ENCODE peak calls at places on chromosomes 12 and 14, in seven cellular contexts. One of them, this sample, is unnamed.

GRCh38 chr12:52566847-52567291 is 6.8 kb downstream of the KRT74 start:
- DNase-seq in hippocampal formation: no peak
- DNase-seq in fibroblast of the conjunctiva: no peak
- DNase-seq in transverse colon: no peak
- DNase-seq in NT2/D1: no peak
- DNase-seq in ACHN: no peak
- DNase-seq in kidney tubule cell: no peak
- DNase-seq in this sample: no peak

GRCh38 chr12:33439587-33440011 is at the start of gene SYT10:
- DNase-seq in hippocampal formation: no peak
- DNase-seq in fibroblast of the conjunctiva: no peak
- DNase-seq in transverse colon: no peak
- DNase-seq in NT2/D1: peak
- DNase-seq in ACHN: no peak
- DNase-seq in kidney tubule cell: peak
- DNase-seq in this sample: no peak

GRCh38 chr12:64178122-64178521 is 44.0 kb downstream of the KICS2 start:
- DNase-seq in hippocampal formation: no peak
- DNase-seq in fibroblast of the conjunctiva: no peak
- DNase-seq in transverse colon: no peak
- DNase-seq in NT2/D1: no peak
- DNase-seq in ACHN: peak
- DNase-seq in kidney tubule cell: peak
- DNase-seq in this sample: no peak

GRCh38 chr14:78164226-78164853 is 5.8 kb upstream of the NRXN3 start:
- DNase-seq in hippocampal formation: no peak
- DNase-seq in fibroblast of the conjunctiva: no peak
- DNase-seq in transverse colon: peak
- DNase-seq in NT2/D1: peak
- DNase-seq in ACHN: peak
- DNase-seq in kidney tubule cell: peak
- DNase-seq in this sample: no peak

GRCh38 chr12:92412931-92413685 is 267.5 kb upstream of the BTG1 start:
- DNase-seq in hippocampal formation: no peak
- DNase-seq in fibroblast of the conjunctiva: no peak
- DNase-seq in transverse colon: no peak
- DNase-seq in NT2/D1: no peak
- DNase-seq in ACHN: no peak
- DNase-seq in kidney tubule cell: peak
- DNase-seq in this sample: no peak

GRCh38 chr12:126537961-126538530 is 1472.8 kb downstream of the AACS start:
- DNase-seq in hippocampal formation: no peak
- DNase-seq in fibroblast of the conjunctiva: peak
- DNase-seq in transverse colon: no peak
- DNase-seq in NT2/D1: no peak
- DNase-seq in ACHN: no peak
- DNase-seq in kidney tubule cell: no peak
- DNase-seq in this sample: no peak

GRCh38 chr14:96683575-96684289 is 113.5 kb upstream of the VRK1 start:
- DNase-seq in hippocampal formation: no peak
- DNase-seq in fibroblast of the conjunctiva: no peak
- DNase-seq in transverse colon: no peak
- DNase-seq in NT2/D1: no peak
- DNase-seq in ACHN: no peak
- DNase-seq in kidney tubule cell: peak
- DNase-seq in this sample: no peak

GRCh38 chr14:55772521-55772920 is 192.5 kb downstream of the KTN1 start:
- DNase-seq in hippocampal formation: no peak
- DNase-seq in fibroblast of the conjunctiva: no peak
- DNase-seq in transverse colon: no peak
- DNase-seq in NT2/D1: no peak
- DNase-seq in ACHN: no peak
- DNase-seq in kidney tubule cell: peak
- DNase-seq in this sample: no peak

GRCh38 chr14:53384073-53384472 is 230.9 kb upstream of the DDHD1 start:
- DNase-seq in hippocampal formation: no peak
- DNase-seq in fibroblast of the conjunctiva: no peak
- DNase-seq in transverse colon: no peak
- DNase-seq in NT2/D1: no peak
- DNase-seq in ACHN: no peak
- DNase-seq in kidney tubule cell: peak
- DNase-seq in this sample: no peak

GRCh38 chr12:87369161-87369560 is 660.0 kb downstream of the C12orf50 start:
- DNase-seq in hippocampal formation: no peak
- DNase-seq in fibroblast of the conjunctiva: no peak
- DNase-seq in transverse colon: no peak
- DNase-seq in NT2/D1: no peak
- DNase-seq in ACHN: no peak
- DNase-seq in kidney tubule cell: no peak
- DNase-seq in this sample: no peak

GRCh38 chr12:52197371-52198231 is 5.8 kb upstream of the KRT80 start:
- DNase-seq in hippocampal formation: no peak
- DNase-seq in fibroblast of the conjunctiva: no peak
- DNase-seq in transverse colon: no peak
- DNase-seq in NT2/D1: no peak
- DNase-seq in ACHN: no peak
- DNase-seq in kidney tubule cell: no peak
- DNase-seq in this sample: peak

GRCh38 chr14:56046999-56047398 is 71.2 kb upstream of the PELI2 start:
- DNase-seq in hippocampal formation: no peak
- DNase-seq in fibroblast of the conjunctiva: no peak
- DNase-seq in transverse colon: no peak
- DNase-seq in NT2/D1: no peak
- DNase-seq in ACHN: no peak
- DNase-seq in kidney tubule cell: no peak
- DNase-seq in this sample: no peak

GRCh38 chr14:76109087-76109880 is 42.4 kb upstream of the GPATCH2L start:
- DNase-seq in hippocampal formation: no peak
- DNase-seq in fibroblast of the conjunctiva: peak
- DNase-seq in transverse colon: no peak
- DNase-seq in NT2/D1: no peak
- DNase-seq in ACHN: no peak
- DNase-seq in kidney tubule cell: no peak
- DNase-seq in this sample: peak

GRCh38 chr12:6533653-6534157 is 612 bp upstream of the GAPDH start:
- DNase-seq in hippocampal formation: peak
- DNase-seq in fibroblast of the conjunctiva: peak
- DNase-seq in transverse colon: peak
- DNase-seq in NT2/D1: peak
- DNase-seq in ACHN: peak
- DNase-seq in kidney tubule cell: peak
- DNase-seq in this sample: peak

GRCh38 chr12:99154264-99154982 is 493.1 kb upstream of the GARIN6 start:
- DNase-seq in hippocampal formation: peak
- DNase-seq in fibroblast of the conjunctiva: no peak
- DNase-seq in transverse colon: no peak
- DNase-seq in NT2/D1: no peak
- DNase-seq in ACHN: peak
- DNase-seq in kidney tubule cell: peak
- DNase-seq in this sample: no peak

GRCh38 chr14:94036328-94037167 is 10.4 kb downstream of the OTUB2 start:
- DNase-seq in hippocampal formation: peak
- DNase-seq in fibroblast of the conjunctiva: peak
- DNase-seq in transverse colon: peak
- DNase-seq in NT2/D1: peak
- DNase-seq in ACHN: peak
- DNase-seq in kidney tubule cell: peak
- DNase-seq in this sample: peak

GRCh38 chr12:2489266-2489665 is 305.5 kb upstream of the FKBP4 start:
- DNase-seq in hippocampal formation: no peak
- DNase-seq in fibroblast of the conjunctiva: no peak
- DNase-seq in transverse colon: no peak
- DNase-seq in NT2/D1: peak
- DNase-seq in ACHN: no peak
- DNase-seq in kidney tubule cell: no peak
- DNase-seq in this sample: no peak

GRCh38 chr12:118357327-118358007 is 15.2 kb downstream of the TAOK3 start:
- DNase-seq in hippocampal formation: peak
- DNase-seq in fibroblast of the conjunctiva: peak
- DNase-seq in transverse colon: peak
- DNase-seq in NT2/D1: no peak
- DNase-seq in ACHN: no peak
- DNase-seq in kidney tubule cell: no peak
- DNase-seq in this sample: no peak

GRCh38 chr12:109988903-109989302 is 7.3 kb downstream of the GIT2 start:
- DNase-seq in hippocampal formation: no peak
- DNase-seq in fibroblast of the conjunctiva: no peak
- DNase-seq in transverse colon: no peak
- DNase-seq in NT2/D1: no peak
- DNase-seq in ACHN: no peak
- DNase-seq in kidney tubule cell: no peak
- DNase-seq in this sample: no peak

GRCh38 chr12:3897400-3897910 is 24.3 kb upstream of the PARP11 start:
- DNase-seq in hippocampal formation: no peak
- DNase-seq in fibroblast of the conjunctiva: no peak
- DNase-seq in transverse colon: no peak
- DNase-seq in NT2/D1: no peak
- DNase-seq in ACHN: no peak
- DNase-seq in kidney tubule cell: no peak
- DNase-seq in this sample: no peak

GRCh38 chr14:60984225-60984624 is 3.2 kb downstream of the SLC38A6 start:
- DNase-seq in hippocampal formation: no peak
- DNase-seq in fibroblast of the conjunctiva: no peak
- DNase-seq in transverse colon: no peak
- DNase-seq in NT2/D1: no peak
- DNase-seq in ACHN: no peak
- DNase-seq in kidney tubule cell: no peak
- DNase-seq in this sample: no peak

GRCh38 chr14:24132061-24132685 is 1.7 kb downstream of the FITM1 start:
- DNase-seq in hippocampal formation: no peak
- DNase-seq in fibroblast of the conjunctiva: no peak
- DNase-seq in transverse colon: no peak
- DNase-seq in NT2/D1: no peak
- DNase-seq in ACHN: no peak
- DNase-seq in kidney tubule cell: peak
- DNase-seq in this sample: no peak

GRCh38 chr14:92653162-92653651 is 95.2 kb downstream of the LGMN start:
- DNase-seq in hippocampal formation: no peak
- DNase-seq in fibroblast of the conjunctiva: no peak
- DNase-seq in transverse colon: no peak
- DNase-seq in NT2/D1: no peak
- DNase-seq in ACHN: no peak
- DNase-seq in kidney tubule cell: no peak
- DNase-seq in this sample: no peak

GRCh38 chr14:105193916-105194782 is 13.0 kb upstream of the NUDT14 start:
- DNase-seq in hippocampal formation: no peak
- DNase-seq in fibroblast of the conjunctiva: no peak
- DNase-seq in transverse colon: no peak
- DNase-seq in NT2/D1: no peak
- DNase-seq in ACHN: peak
- DNase-seq in kidney tubule cell: peak
- DNase-seq in this sample: no peak

GRCh38 chr12:52506858-52507715 is 13.1 kb downstream of the KRT5 start:
- DNase-seq in hippocampal formation: no peak
- DNase-seq in fibroblast of the conjunctiva: no peak
- DNase-seq in transverse colon: no peak
- DNase-seq in NT2/D1: peak
- DNase-seq in ACHN: peak
- DNase-seq in kidney tubule cell: peak
- DNase-seq in this sample: no peak

GRCh38 chr12:5806376-5807089 is 138.5 kb downstream of the ANO2 start:
- DNase-seq in hippocampal formation: no peak
- DNase-seq in fibroblast of the conjunctiva: no peak
- DNase-seq in transverse colon: no peak
- DNase-seq in NT2/D1: no peak
- DNase-seq in ACHN: peak
- DNase-seq in kidney tubule cell: peak
- DNase-seq in this sample: no peak

GRCh38 chr14:93115920-93116675 is at the start of gene ITPK1:
- DNase-seq in hippocampal formation: peak
- DNase-seq in fibroblast of the conjunctiva: no peak
- DNase-seq in transverse colon: peak
- DNase-seq in NT2/D1: no peak
- DNase-seq in ACHN: peak
- DNase-seq in kidney tubule cell: peak
- DNase-seq in this sample: peak

GRCh38 chr12:69196302-69197288 is 42.8 kb upstream of the CPSF6 start:
- DNase-seq in hippocampal formation: no peak
- DNase-seq in fibroblast of the conjunctiva: no peak
- DNase-seq in transverse colon: peak
- DNase-seq in NT2/D1: no peak
- DNase-seq in ACHN: peak
- DNase-seq in kidney tubule cell: no peak
- DNase-seq in this sample: no peak

GRCh38 chr12:8493084-8493483 is 20.2 kb upstream of the CLEC4D start:
- DNase-seq in hippocampal formation: peak
- DNase-seq in fibroblast of the conjunctiva: no peak
- DNase-seq in transverse colon: no peak
- DNase-seq in NT2/D1: no peak
- DNase-seq in ACHN: no peak
- DNase-seq in kidney tubule cell: no peak
- DNase-seq in this sample: peak

GRCh38 chr12:92539966-92540791 is 162.6 kb upstream of the PLEKHG7 start:
- DNase-seq in hippocampal formation: peak
- DNase-seq in fibroblast of the conjunctiva: no peak
- DNase-seq in transverse colon: no peak
- DNase-seq in NT2/D1: no peak
- DNase-seq in ACHN: no peak
- DNase-seq in kidney tubule cell: peak
- DNase-seq in this sample: no peak

GRCh38 chr12:102876883-102877282 is 40.2 kb downstream of the PAH start:
- DNase-seq in hippocampal formation: no peak
- DNase-seq in fibroblast of the conjunctiva: no peak
- DNase-seq in transverse colon: no peak
- DNase-seq in NT2/D1: no peak
- DNase-seq in ACHN: no peak
- DNase-seq in kidney tubule cell: no peak
- DNase-seq in this sample: no peak

GRCh38 chr14:87261621-87262020 is 731.4 kb downstream of the GALC start:
- DNase-seq in hippocampal formation: no peak
- DNase-seq in fibroblast of the conjunctiva: no peak
- DNase-seq in transverse colon: no peak
- DNase-seq in NT2/D1: no peak
- DNase-seq in ACHN: no peak
- DNase-seq in kidney tubule cell: no peak
- DNase-seq in this sample: no peak

GRCh38 chr12:87853448-87854003 is 175.7 kb downstream of the C12orf50 start:
- DNase-seq in hippocampal formation: no peak
- DNase-seq in fibroblast of the conjunctiva: no peak
- DNase-seq in transverse colon: no peak
- DNase-seq in NT2/D1: no peak
- DNase-seq in ACHN: no peak
- DNase-seq in kidney tubule cell: peak
- DNase-seq in this sample: no peak

GRCh38 chr14:57293851-57294837 is 25.4 kb downstream of the AP5M1 start:
- DNase-seq in hippocampal formation: peak
- DNase-seq in fibroblast of the conjunctiva: no peak
- DNase-seq in transverse colon: no peak
- DNase-seq in NT2/D1: no peak
- DNase-seq in ACHN: peak
- DNase-seq in kidney tubule cell: no peak
- DNase-seq in this sample: no peak

GRCh38 chr14:76883437-76883836 is 57.2 kb downstream of the LRRC74A start:
- DNase-seq in hippocampal formation: no peak
- DNase-seq in fibroblast of the conjunctiva: no peak
- DNase-seq in transverse colon: no peak
- DNase-seq in NT2/D1: no peak
- DNase-seq in ACHN: no peak
- DNase-seq in kidney tubule cell: no peak
- DNase-seq in this sample: no peak

GRCh38 chr12:120944645-120945217 is 33.6 kb upstream of the HNF1A start:
- DNase-seq in hippocampal formation: no peak
- DNase-seq in fibroblast of the conjunctiva: peak
- DNase-seq in transverse colon: peak
- DNase-seq in NT2/D1: peak
- DNase-seq in ACHN: peak
- DNase-seq in kidney tubule cell: peak
- DNase-seq in this sample: no peak

GRCh38 chr12:102631274-102631673 is 150.9 kb upstream of the IGF1 start:
- DNase-seq in hippocampal formation: no peak
- DNase-seq in fibroblast of the conjunctiva: no peak
- DNase-seq in transverse colon: no peak
- DNase-seq in NT2/D1: no peak
- DNase-seq in ACHN: peak
- DNase-seq in kidney tubule cell: peak
- DNase-seq in this sample: no peak

GRCh38 chr12:50187084-50187900 is 20.1 kb upstream of the CERS5 start:
- DNase-seq in hippocampal formation: no peak
- DNase-seq in fibroblast of the conjunctiva: peak
- DNase-seq in transverse colon: no peak
- DNase-seq in NT2/D1: no peak
- DNase-seq in ACHN: no peak
- DNase-seq in kidney tubule cell: no peak
- DNase-seq in this sample: no peak

This sample was measured in tibial artery.